ENCODE peak calls at places on chromosome 13, in seven cellular contexts. One of them, this sample, is unnamed.

GRCh38 chr13:114067886-114068722 is 64.3 kb downstream of the RASA3 start:
- DNase-seq in K562: no peak
- DNase-seq in fibroblast of villous mesenchyme: peak
- DNase-seq in left ventricle myocardium inferior: no peak
- DNase-seq in heart right ventricle: no peak
- DNase-seq in fibroblast of lung: no peak
- DNase-seq in HL-60: no peak
- DNase-seq in this sample: no peak

GRCh38 chr13:24272452-24273161 is 36.8 kb upstream of the C1QTNF9 start:
- DNase-seq in left ventricle myocardium inferior: no peak
- DNase-seq in heart right ventricle: peak
- DNase-seq in fibroblast of lung: peak
- DNase-seq in HL-60: no peak
- DNase-seq in fibroblast of villous mesenchyme: peak
- DNase-seq in K562: no peak
- DNase-seq in this sample: no peak

GRCh38 chr13:85543144-85543543 is 256.1 kb downstream of the SLITRK6 start:
- DNase-seq in HL-60: no peak
- DNase-seq in heart right ventricle: no peak
- DNase-seq in fibroblast of lung: peak
- DNase-seq in fibroblast of villous mesenchyme: no peak
- DNase-seq in left ventricle myocardium inferior: no peak
- DNase-seq in K562: no peak
- DNase-seq in this sample: no peak

GRCh38 chr13:73274147-73274546 is 215.3 kb downstream of the KLF5 start:
- DNase-seq in K562: no peak
- DNase-seq in HL-60: no peak
- DNase-seq in heart right ventricle: no peak
- DNase-seq in left ventricle myocardium inferior: no peak
- DNase-seq in fibroblast of villous mesenchyme: no peak
- DNase-seq in fibroblast of lung: peak
- DNase-seq in this sample: peak

GRCh38 chr13:50866817-50867640 is 23.5 kb upstream of the DLEU7 start:
- DNase-seq in heart right ventricle: no peak
- DNase-seq in fibroblast of lung: peak
- DNase-seq in K562: no peak
- DNase-seq in HL-60: no peak
- DNase-seq in left ventricle myocardium inferior: no peak
- DNase-seq in fibroblast of villous mesenchyme: peak
- DNase-seq in this sample: peak

GRCh38 chr13:28866932-28867331 is 46.8 kb downstream of the MTUS2 start:
- DNase-seq in left ventricle myocardium inferior: no peak
- DNase-seq in K562: no peak
- DNase-seq in HL-60: no peak
- DNase-seq in heart right ventricle: no peak
- DNase-seq in fibroblast of lung: no peak
- DNase-seq in fibroblast of villous mesenchyme: no peak
- DNase-seq in this sample: no peak

GRCh38 chr13:33610471-33611015 is 207.4 kb upstream of the RFC3 start:
- DNase-seq in left ventricle myocardium inferior: peak
- DNase-seq in fibroblast of lung: peak
- DNase-seq in K562: no peak
- DNase-seq in heart right ventricle: peak
- DNase-seq in HL-60: no peak
- DNase-seq in fibroblast of villous mesenchyme: peak
- DNase-seq in this sample: no peak

GRCh38 chr13:114325729-114326128 is 11.4 kb downstream of the CHAMP1 start:
- DNase-seq in heart right ventricle: no peak
- DNase-seq in HL-60: peak
- DNase-seq in fibroblast of villous mesenchyme: peak
- DNase-seq in K562: no peak
- DNase-seq in left ventricle myocardium inferior: no peak
- DNase-seq in fibroblast of lung: no peak
- DNase-seq in this sample: no peak

GRCh38 chr13:112685856-112686255 is 4.0 kb upstream of the ATP11A start:
- DNase-seq in fibroblast of lung: no peak
- DNase-seq in HL-60: no peak
- DNase-seq in left ventricle myocardium inferior: no peak
- DNase-seq in fibroblast of villous mesenchyme: no peak
- DNase-seq in K562: no peak
- DNase-seq in heart right ventricle: no peak
- DNase-seq in this sample: no peak

GRCh38 chr13:20297181-20297580 is 65.1 kb upstream of the GJB6 start:
- DNase-seq in heart right ventricle: no peak
- DNase-seq in left ventricle myocardium inferior: no peak
- DNase-seq in HL-60: no peak
- DNase-seq in fibroblast of villous mesenchyme: no peak
- DNase-seq in fibroblast of lung: no peak
- DNase-seq in K562: no peak
- DNase-seq in this sample: no peak

GRCh38 chr13:51832471-51833152 is 12.4 kb downstream of the TMEM272 start:
- DNase-seq in fibroblast of villous mesenchyme: peak
- DNase-seq in heart right ventricle: no peak
- DNase-seq in HL-60: peak
- DNase-seq in K562: no peak
- DNase-seq in left ventricle myocardium inferior: no peak
- DNase-seq in fibroblast of lung: peak
- DNase-seq in this sample: peak

GRCh38 chr13:33251131-33251629 is 34.4 kb downstream of the STARD13 start:
- DNase-seq in K562: no peak
- DNase-seq in fibroblast of lung: peak
- DNase-seq in HL-60: no peak
- DNase-seq in heart right ventricle: no peak
- DNase-seq in fibroblast of villous mesenchyme: peak
- DNase-seq in left ventricle myocardium inferior: no peak
- DNase-seq in this sample: peak

GRCh38 chr13:33524086-33524485 is 238.5 kb upstream of the STARD13 start:
- DNase-seq in fibroblast of lung: peak
- DNase-seq in HL-60: no peak
- DNase-seq in K562: no peak
- DNase-seq in heart right ventricle: no peak
- DNase-seq in fibroblast of villous mesenchyme: peak
- DNase-seq in left ventricle myocardium inferior: no peak
- DNase-seq in this sample: peak

GRCh38 chr13:112638919-112639318 is 50.9 kb upstream of the ATP11A start:
- DNase-seq in K562: no peak
- DNase-seq in fibroblast of lung: no peak
- DNase-seq in left ventricle myocardium inferior: no peak
- DNase-seq in heart right ventricle: no peak
- DNase-seq in fibroblast of villous mesenchyme: no peak
- DNase-seq in HL-60: no peak
- DNase-seq in this sample: no peak

GRCh38 chr13:51629711-51630575 is 45.7 kb downstream of the WDFY2 start:
- DNase-seq in left ventricle myocardium inferior: no peak
- DNase-seq in fibroblast of lung: no peak
- DNase-seq in fibroblast of villous mesenchyme: peak
- DNase-seq in HL-60: no peak
- DNase-seq in heart right ventricle: no peak
- DNase-seq in K562: no peak
- DNase-seq in this sample: peak

GRCh38 chr13:40355126-40355719 is 311.2 kb downstream of the FOXO1 start:
- DNase-seq in fibroblast of lung: no peak
- DNase-seq in heart right ventricle: no peak
- DNase-seq in K562: no peak
- DNase-seq in HL-60: no peak
- DNase-seq in left ventricle myocardium inferior: no peak
- DNase-seq in fibroblast of villous mesenchyme: no peak
- DNase-seq in this sample: no peak

GRCh38 chr13:25752957-25753540 is 298.8 kb downstream of the SHISA2 start:
- DNase-seq in fibroblast of lung: peak
- DNase-seq in K562: no peak
- DNase-seq in HL-60: no peak
- DNase-seq in fibroblast of villous mesenchyme: peak
- DNase-seq in left ventricle myocardium inferior: peak
- DNase-seq in heart right ventricle: peak
- DNase-seq in this sample: peak

GRCh38 chr13:113996081-113996911 is 22.4 kb upstream of the C13orf46 start:
- DNase-seq in heart right ventricle: peak
- DNase-seq in fibroblast of villous mesenchyme: no peak
- DNase-seq in left ventricle myocardium inferior: no peak
- DNase-seq in K562: no peak
- DNase-seq in fibroblast of lung: no peak
- DNase-seq in HL-60: no peak
- DNase-seq in this sample: no peak

GRCh38 chr13:41942462-41943094 is 18.3 kb downstream of the VWA8 start:
- DNase-seq in left ventricle myocardium inferior: no peak
- DNase-seq in fibroblast of villous mesenchyme: peak
- DNase-seq in HL-60: no peak
- DNase-seq in heart right ventricle: no peak
- DNase-seq in K562: no peak
- DNase-seq in fibroblast of lung: peak
- DNase-seq in this sample: peak

GRCh38 chr13:47213057-47213456 is 316.2 kb upstream of the HTR2A start:
- DNase-seq in K562: no peak
- DNase-seq in left ventricle myocardium inferior: no peak
- DNase-seq in fibroblast of lung: peak
- DNase-seq in HL-60: no peak
- DNase-seq in heart right ventricle: no peak
- DNase-seq in fibroblast of villous mesenchyme: peak
- DNase-seq in this sample: no peak

GRCh38 chr13:100637380-100637779 is 37.2 kb downstream of the TMTC4 start:
- DNase-seq in HL-60: no peak
- DNase-seq in left ventricle myocardium inferior: no peak
- DNase-seq in heart right ventricle: no peak
- DNase-seq in K562: no peak
- DNase-seq in fibroblast of lung: no peak
- DNase-seq in fibroblast of villous mesenchyme: no peak
- DNase-seq in this sample: no peak

GRCh38 chr13:46844431-46844830 is 47.5 kb upstream of the ESD start:
- DNase-seq in HL-60: no peak
- DNase-seq in left ventricle myocardium inferior: no peak
- DNase-seq in heart right ventricle: no peak
- DNase-seq in K562: no peak
- DNase-seq in fibroblast of villous mesenchyme: peak
- DNase-seq in fibroblast of lung: peak
- DNase-seq in this sample: no peak

GRCh38 chr13:33931397-33931987 is 113.5 kb downstream of the RFC3 start:
- DNase-seq in left ventricle myocardium inferior: no peak
- DNase-seq in HL-60: no peak
- DNase-seq in K562: peak
- DNase-seq in fibroblast of lung: peak
- DNase-seq in fibroblast of villous mesenchyme: peak
- DNase-seq in heart right ventricle: no peak
- DNase-seq in this sample: peak

GRCh38 chr13:113897161-113897560 is 33.3 kb upstream of the GAS6 start:
- DNase-seq in HL-60: no peak
- DNase-seq in left ventricle myocardium inferior: no peak
- DNase-seq in K562: no peak
- DNase-seq in fibroblast of villous mesenchyme: peak
- DNase-seq in heart right ventricle: no peak
- DNase-seq in fibroblast of lung: peak
- DNase-seq in this sample: peak

GRCh38 chr13:34990399-34991224 is 48.5 kb downstream of the NBEA start:
- DNase-seq in fibroblast of villous mesenchyme: no peak
- DNase-seq in K562: no peak
- DNase-seq in left ventricle myocardium inferior: no peak
- DNase-seq in HL-60: no peak
- DNase-seq in heart right ventricle: no peak
- DNase-seq in fibroblast of lung: no peak
- DNase-seq in this sample: no peak

GRCh38 chr13:71577127-71577526 is 289.9 kb downstream of the DACH1 start:
- DNase-seq in K562: no peak
- DNase-seq in heart right ventricle: no peak
- DNase-seq in fibroblast of lung: peak
- DNase-seq in fibroblast of villous mesenchyme: no peak
- DNase-seq in left ventricle myocardium inferior: no peak
- DNase-seq in HL-60: no peak
- DNase-seq in this sample: no peak

DNA sequence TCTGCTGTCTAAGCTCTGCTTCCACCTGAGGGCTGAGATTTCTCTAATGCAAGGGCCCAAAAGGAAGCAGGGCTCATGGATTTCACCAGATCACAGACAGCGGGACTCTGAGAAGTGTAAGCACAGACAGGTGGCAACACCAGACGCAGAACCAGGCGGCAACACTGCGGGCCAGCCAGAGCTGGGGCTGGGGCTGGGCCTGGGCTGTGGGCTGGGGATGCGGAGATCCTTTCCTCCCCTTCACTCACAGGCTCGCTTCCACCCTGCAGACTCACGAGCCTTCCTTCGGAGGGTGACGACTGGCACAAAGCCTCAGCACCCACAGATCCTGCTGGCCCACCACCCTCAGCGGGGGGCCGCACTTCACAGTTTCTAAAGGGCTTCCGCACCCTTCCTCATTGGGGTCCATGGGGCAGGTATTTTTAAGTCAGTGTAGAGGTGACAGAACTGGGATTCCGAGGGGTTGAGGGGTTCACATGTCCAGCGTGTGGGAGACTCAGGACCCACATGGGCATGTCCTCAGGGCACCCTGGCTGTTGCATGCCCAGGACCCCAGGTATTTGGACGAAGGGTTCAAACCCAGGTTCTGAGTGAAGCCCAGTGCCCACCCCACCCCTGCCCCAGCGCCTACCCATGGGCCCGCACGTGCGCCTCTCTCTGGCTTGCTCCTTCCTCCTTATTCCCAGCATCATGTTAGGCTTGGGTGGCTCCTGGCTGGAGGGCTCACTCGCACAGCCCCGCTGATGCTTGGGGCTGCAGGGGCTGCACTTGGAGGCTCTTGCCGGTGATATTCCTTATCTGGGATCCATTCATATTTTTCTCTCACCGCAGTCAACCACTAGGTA is 137.3 kb upstream of the GPR12 start:
- DNase-seq in heart right ventricle: no peak
- DNase-seq in fibroblast of lung: no peak
- DNase-seq in K562: no peak
- DNase-seq in fibroblast of villous mesenchyme: no peak
- DNase-seq in left ventricle myocardium inferior: no peak
- DNase-seq in HL-60: no peak
- DNase-seq in this sample: no peak
- H3K4me3 ChIP-seq in heart right ventricle: no peak
- H3K4me3 ChIP-seq in fibroblast of lung: no peak
- H3K4me3 ChIP-seq in K562: no peak
- H3K4me3 ChIP-seq in fibroblast of villous mesenchyme: no peak
- H3K4me3 ChIP-seq in left ventricle myocardium inferior: no peak
- H3K4me3 ChIP-seq in HL-60: no peak
- H3K4me3 ChIP-seq in this sample: no peak

GRCh38 chr13:22927008-22927393 is 253.8 kb upstream of the SGCG start:
- DNase-seq in HL-60: no peak
- DNase-seq in fibroblast of lung: no peak
- DNase-seq in heart right ventricle: no peak
- DNase-seq in left ventricle myocardium inferior: no peak
- DNase-seq in fibroblast of villous mesenchyme: no peak
- DNase-seq in K562: no peak
- DNase-seq in this sample: no peak
- H3K4me3 ChIP-seq in HL-60: no peak
- H3K4me3 ChIP-seq in fibroblast of lung: no peak
- H3K4me3 ChIP-seq in heart right ventricle: peak
- H3K4me3 ChIP-seq in left ventricle myocardium inferior: peak
- H3K4me3 ChIP-seq in fibroblast of villous mesenchyme: peak
- H3K4me3 ChIP-seq in K562: peak
- H3K4me3 ChIP-seq in this sample: no peak

GRCh38 chr13:30739646-30740642 is 4.6 kb downstream of the ALOX5AP start:
- DNase-seq in fibroblast of villous mesenchyme: peak
- DNase-seq in HL-60: peak
- DNase-seq in heart right ventricle: no peak
- DNase-seq in K562: no peak
- DNase-seq in fibroblast of lung: peak
- DNase-seq in left ventricle myocardium inferior: no peak
- DNase-seq in this sample: peak
- H3K4me3 ChIP-seq in fibroblast of villous mesenchyme: peak
- H3K4me3 ChIP-seq in HL-60: peak
- H3K4me3 ChIP-seq in heart right ventricle: peak
- H3K4me3 ChIP-seq in K562: no peak
- H3K4me3 ChIP-seq in fibroblast of lung: peak
- H3K4me3 ChIP-seq in left ventricle myocardium inferior: no peak
- H3K4me3 ChIP-seq in this sample: no peak

GRCh38 chr13:99215466-99215865 is 14.8 kb downstream of the UBAC2 start:
- DNase-seq in fibroblast of villous mesenchyme: no peak
- DNase-seq in HL-60: no peak
- DNase-seq in K562: no peak
- DNase-seq in left ventricle myocardium inferior: no peak
- DNase-seq in heart right ventricle: no peak
- DNase-seq in fibroblast of lung: no peak
- DNase-seq in this sample: no peak
- H3K4me3 ChIP-seq in fibroblast of villous mesenchyme: no peak
- H3K4me3 ChIP-seq in HL-60: no peak
- H3K4me3 ChIP-seq in K562: no peak
- H3K4me3 ChIP-seq in left ventricle myocardium inferior: no peak
- H3K4me3 ChIP-seq in heart right ventricle: peak
- H3K4me3 ChIP-seq in fibroblast of lung: no peak
- H3K4me3 ChIP-seq in this sample: no peak

This sample was measured in AG10803.